ENCODE peak calls at places on chromosomes 13 and 19, in nine cellular contexts. O is germinal center, X is Right ventricle myocardium superior, F is T-helper 1 cell, D is type B pancreatic cell, L is dermis microvascular lymphatic vessel endothelial cell, I is GM04503, P is H9, M is posterior cingulate gyrus. Z is an unnamed sample.
A peak's percentile ranks its signal among the peaks of the same experiment; 100 is the strongest.

GRCh38 chr13:74573654-74574053 is 439.4 kb upstream of the KLF12 start:
- DNase-seq in O (no peak), X (no peak), F (no peak), D (no peak), L (no peak), I (no peak), P (peak; percentile 58), M (peak; percentile 78), Z (no peak)

GRCh38 chr19:13150919-13151604 is 851 bp downstream of the IER2 start:
- DNase-seq in O (peak; percentile 23), X (peak; percentile 53), F (no peak), D (no peak), L (no peak), I (no peak), P (no peak), M (no peak), Z (no peak)

GRCh38 chr19:38656171-38656981 is 8.9 kb downstream of the ACTN4 start:
- DNase-seq in O (no peak), X (no peak), F (peak; percentile 23), D (no peak), L (no peak), I (peak; percentile 61), P (no peak), M (no peak), Z (no peak)

GRCh38 chr13:51785592-51786424 is 18.2 kb downstream of the DHRS12 start:
- DNase-seq in O (no peak), X (peak; percentile 84), F (no peak), D (no peak), L (no peak), I (no peak), P (no peak), M (no peak), Z (no peak)

GRCh38 chr19:3665681-3666544 is 34.4 kb downstream of the PIP5K1C start:
- DNase-seq in O (peak; percentile 85), X (peak; percentile 83), F (peak; percentile 54), D (no peak), L (no peak), I (no peak), P (peak; percentile 70), M (peak; percentile 95), Z (peak; percentile 49)

GRCh38 chr13:54226866-54227265 is 1198.3 kb downstream of the OLFM4 start:
- DNase-seq in O (no peak), X (no peak), F (no peak), D (no peak), L (no peak), I (no peak), P (no peak), M (peak; percentile 68), Z (no peak)

GRCh38 chr13:95317037-95317989 is 16.1 kb upstream of the ABCC4 start:
- DNase-seq in O (no peak), X (no peak), F (no peak), D (no peak), L (no peak), I (no peak), P (no peak), M (no peak), Z (no peak)

GRCh38 chr19:51727349-51727880 is 3.6 kb upstream of the HAS1 start:
- DNase-seq in O (no peak), X (no peak), F (no peak), D (no peak), L (no peak), I (no peak), P (no peak), M (no peak), Z (no peak)

GRCh38 chr19:13207237-13208130 is 57.3 kb downstream of the IER2 start:
- DNase-seq in O (peak; percentile 73), X (peak; percentile 58), F (no peak), D (no peak), L (no peak), I (peak; percentile 31), P (peak; percentile 59), M (no peak), Z (no peak)

GRCh38 chr19:29843180-29844051 is 31.6 kb downstream of the CCNE1 start:
- DNase-seq in O (no peak), X (peak; percentile 59), F (peak; percentile 25), D (no peak), L (no peak), I (no peak), P (peak; percentile 58), M (peak; percentile 87), Z (no peak)

GRCh38 chr19:57665261-57665806 is 3.4 kb upstream of the ZSCAN4 start:
- DNase-seq in O (no peak), X (no peak), F (no peak), D (no peak), L (no peak), I (no peak), P (no peak), M (no peak), Z (no peak)

GRCh38 chr19:37309834-37310575 is 60.9 kb upstream of the ZNF527 start:
- DNase-seq in O (peak; percentile 8), X (no peak), F (no peak), D (no peak), L (no peak), I (no peak), P (no peak), M (peak; percentile 29), Z (no peak)

GRCh38 chr19:10503002-10503789 is at the start of gene KEAP1:
- DNase-seq in O (peak; percentile 53), X (peak; percentile 64), F (peak; percentile 46), D (peak; percentile 76), L (no peak), I (no peak), P (peak; percentile 55), M (peak; percentile 89), Z (no peak)

GRCh38 chr19:5586300-5587070 is 18.7 kb upstream of the TINCR start:
- DNase-seq in O (no peak), X (no peak), F (no peak), D (no peak), L (no peak), I (no peak), P (no peak), M (no peak), Z (no peak)

GRCh38 chr13:74052402-74052928 is 81.7 kb downstream of the KLF12 start:
- DNase-seq in O (no peak), X (no peak), F (peak; percentile 8), D (no peak), L (no peak), I (no peak), P (no peak), M (no peak), Z (no peak)

GRCh38 chr19:21680026-21680425 is 87.4 kb downstream of the ZNF100 start:
- DNase-seq in O (no peak), X (no peak), F (no peak), D (no peak), L (no peak), I (no peak), P (no peak), M (no peak), Z (no peak)

GRCh38 chr13:50340146-50340545 is 324.9 kb downstream of the KCNRG start:
- DNase-seq in O (no peak), X (no peak), F (no peak), D (no peak), L (no peak), I (no peak), P (no peak), M (no peak), Z (no peak)

GRCh38 chr19:18291590-18292459 is 10.4 kb upstream of the JUND start:
- DNase-seq in O (peak; percentile 89), X (peak; percentile 90), F (peak; percentile 87), D (no peak), L (no peak), I (no peak), P (peak; percentile 81), M (peak; percentile 96), Z (peak; percentile 67)

Z was measured in effector memory CD4-positive, alpha-beta T cell.